ENCODE peak calls at places on chromosome 20, in five cellular contexts. E, A, J, Q and W are unnamed samples.

GRCh38 chr20:51634257-51634656 is 91.7 kb upstream of the NFATC2 start:
- DNase-seq in E (no peak), A (no peak), J (no peak), Q (no peak), W (no peak)

GRCh38 chr20:45016089-45016641 is 49.9 kb downstream of the STK4 start:
- DNase-seq in E (peak; percentile 21), A (no peak), J (no peak), Q (no peak), W (no peak)

GRCh38 chr20:45138451-45139300 is 14.4 kb upstream of the WFDC12 start:
- DNase-seq in E (peak; percentile 71), A (peak; percentile 28), J (no peak), Q (no peak), W (peak; percentile 26)

GRCh38 chr20:13101701-13102100 is 92.9 kb downstream of the SPTLC3 start:
- DNase-seq in E (peak; percentile 58), A (no peak), J (no peak), Q (no peak), W (no peak)

GRCh38 chr20:24160563-24161355 is 172.2 kb upstream of the GGTLC1 start:
- DNase-seq in E (peak; percentile 74), A (no peak), J (peak; percentile 58), Q (peak; percentile 29), W (no peak)

GRCh38 chr20:54174452-54175175 is 828 bp upstream of the CYP24A1 start:
- DNase-seq in E (no peak), A (no peak), J (no peak), Q (no peak), W (no peak)

GRCh38 chr20:36017034-36017951 is 48.9 kb downstream of the CNBD2 start:
- DNase-seq in E (peak; percentile 28), A (no peak), J (peak; percentile 68), Q (peak; percentile 27), W (no peak)

GRCh38 chr20:8454137-8454712 is 322.2 kb downstream of the PLCB1 start:
- DNase-seq in E (peak; percentile 10), A (no peak), J (no peak), Q (peak; percentile 71), W (no peak)

GRCh38 chr20:4897600-4897999 is 103.7 kb downstream of the SLC23A2 start:
- DNase-seq in E (no peak), A (no peak), J (no peak), Q (no peak), W (no peak)

GRCh38 chr20:58691773-58692578 is 624 bp upstream of the NPEPL1 start:
- DNase-seq in E (no peak), A (no peak), J (peak; percentile 63), Q (no peak), W (no peak)

GRCh38 chr20:51914758-51915157 is 112.4 kb upstream of the SALL4 start:
- DNase-seq in E (no peak), A (no peak), J (no peak), Q (no peak), W (no peak)

GRCh38 chr20:49712918-49713778 is 530 bp downstream of the B4GALT5 start:
- DNase-seq in E (peak; percentile 77), A (no peak), J (peak; percentile 69), Q (no peak), W (no peak)

GRCh38 chr20:20480689-20481088 is 112.8 kb downstream of the INSM1 start:
- DNase-seq in E (peak; percentile 40), A (no peak), J (no peak), Q (no peak), W (no peak)

GRCh38 chr20:17622086-17622850 is 52.4 kb downstream of the DSTN start:
- DNase-seq in E (no peak), A (no peak), J (no peak), Q (no peak), W (peak; percentile 7)

GRCh38 chr20:25076731-25077609 is 5.0 kb downstream of the VSX1 start:
- DNase-seq in E (no peak), A (no peak), J (no peak), Q (no peak), W (no peak)

GRCh38 chr20:37670426-37670825 is 23.4 kb upstream of the CTNNBL1 start:
- DNase-seq in E (no peak), A (no peak), J (peak; percentile 45), Q (no peak), W (no peak)

GRCh38 chr20:50244352-50245149 is 53.9 kb downstream of the CEBPB start:
- DNase-seq in E (no peak), A (no peak), J (no peak), Q (no peak), W (no peak)

GRCh38 chr20:59324441-59324840 is 24.0 kb downstream of the EDN3 start:
- DNase-seq in E (no peak), A (no peak), J (no peak), Q (no peak), W (no peak)

GRCh38 chr20:4766631-4767030 is 44.9 kb downstream of the PRND start:
- DNase-seq in E (no peak), A (no peak), J (no peak), Q (no peak), W (no peak)

GRCh38 chr20:37543828-37544227 is 16.2 kb upstream of the BLCAP start:
- DNase-seq in E (peak; percentile 71), A (no peak), J (no peak), Q (no peak), W (no peak)

GRCh38 chr20:36808317-36809257 is 35.0 kb upstream of the DSN1 start:
- DNase-seq in E (peak; percentile 72), A (peak; percentile 59), J (peak; percentile 60), Q (peak; percentile 38), W (peak; percentile 68)

GRCh38 chr20:35342154-35342769 is 50.0 kb upstream of the FAM83C start:
- DNase-seq in E (no peak), A (no peak), J (no peak), Q (no peak), W (no peak)

GRCh38 chr20:20199338-20200160 is 147.2 kb downstream of the CFAP61 start:
- DNase-seq in E (no peak), A (no peak), J (no peak), Q (no peak), W (no peak)

GRCh38 chr20:1456300-1456699 is 10.3 kb downstream of the NSFL1C start:
- DNase-seq in E (no peak), A (no peak), J (no peak), Q (no peak), W (no peak)

GRCh38 chr20:64766-65322 is 22.6 kb upstream of the DEFB125 start:
- DNase-seq in E (no peak), A (no peak), J (no peak), Q (no peak), W (no peak)

GRCh38 chr20:39659010-39659409 is 696.9 kb downstream of the DHX35 start:
- DNase-seq in E (no peak), A (no peak), J (no peak), Q (no peak), W (no peak)

GRCh38 chr20:42494290-42494689 is 695.4 kb downstream of the PTPRT start:
- DNase-seq in E (no peak), A (no peak), J (no peak), Q (no peak), W (no peak)

GRCh38 chr20:1637226-1637625 is 17.4 kb upstream of the SIRPB1 start:
- DNase-seq in E (no peak), A (no peak), J (no peak), Q (no peak), W (no peak)

GRCh38 chr20:40486297-40486696 is 202.7 kb downstream of the MAFB start:
- DNase-seq in E (no peak), A (no peak), J (no peak), Q (no peak), W (no peak)

GRCh38 chr20:52859156-52859887 is 112.8 kb upstream of the TSHZ2 start:
- DNase-seq in E (no peak), A (no peak), J (no peak), Q (no peak), W (no peak)

GRCh38 chr20:24969203-24970029 is 20.3 kb downstream of the CST7 start:
- DNase-seq in E (no peak), A (no peak), J (no peak), Q (no peak), W (no peak)

GRCh38 chr20:25310921-25311728 is 63.2 kb downstream of the PYGB start:
- DNase-seq in E (no peak), A (no peak), J (peak; percentile 33), Q (peak; percentile 58), W (no peak)

GRCh38 chr20:58649288-58650180 is 1.5 kb upstream of the STX16 start:
- DNase-seq in E (peak; percentile 32), A (peak; percentile 28), J (peak; percentile 49), Q (no peak), W (peak; percentile 26)

GRCh38 chr20:5090191-5090590 is 29.6 kb downstream of the PCNA start:
- DNase-seq in E (no peak), A (no peak), J (no peak), Q (no peak), W (no peak)

GRCh38 chr20:46304361-46304760 is 3.9 kb downstream of the CDH22 start:
- DNase-seq in E (no peak), A (no peak), J (no peak), Q (no peak), W (no peak)
- TF ChIP-seq CTCF in E (no peak), A (no peak), J (no peak), Q (no peak), W (no peak)

DNA sequence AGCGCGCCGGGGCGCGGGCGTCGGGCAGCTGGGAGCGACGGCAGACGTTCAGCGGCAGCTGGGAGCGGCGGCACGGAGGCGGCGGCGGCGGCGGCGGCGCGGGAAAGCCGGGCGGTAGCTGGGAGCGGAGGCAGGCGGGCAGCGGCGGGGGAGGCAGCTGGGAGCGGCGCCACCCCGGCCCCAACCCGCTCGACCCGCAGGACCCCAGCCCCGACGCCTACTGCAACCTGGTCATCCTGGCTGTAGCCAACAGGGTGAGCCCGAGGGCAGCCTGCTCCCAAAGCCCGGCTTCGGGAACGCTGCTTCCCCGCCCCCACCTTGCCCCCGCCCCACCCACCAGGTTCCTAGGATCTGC is 8.9 kb downstream of the CCM2L start:
- DNase-seq in E (peak; percentile 72), A (peak; percentile 6), J (no peak), Q (no peak), W (no peak)
- TF ChIP-seq CTCF in E (peak; percentile 19), A (no peak), J (no peak), Q (no peak), W (no peak)

GRCh38 chr20:63254536-63255384 is 497 bp upstream of the NKAIN4 start:
- DNase-seq in E (no peak), A (no peak), J (no peak), Q (no peak), W (no peak)
- TF ChIP-seq CTCF in E (peak; percentile 22), A (no peak), J (no peak), Q (no peak), W (no peak)

DNA sequence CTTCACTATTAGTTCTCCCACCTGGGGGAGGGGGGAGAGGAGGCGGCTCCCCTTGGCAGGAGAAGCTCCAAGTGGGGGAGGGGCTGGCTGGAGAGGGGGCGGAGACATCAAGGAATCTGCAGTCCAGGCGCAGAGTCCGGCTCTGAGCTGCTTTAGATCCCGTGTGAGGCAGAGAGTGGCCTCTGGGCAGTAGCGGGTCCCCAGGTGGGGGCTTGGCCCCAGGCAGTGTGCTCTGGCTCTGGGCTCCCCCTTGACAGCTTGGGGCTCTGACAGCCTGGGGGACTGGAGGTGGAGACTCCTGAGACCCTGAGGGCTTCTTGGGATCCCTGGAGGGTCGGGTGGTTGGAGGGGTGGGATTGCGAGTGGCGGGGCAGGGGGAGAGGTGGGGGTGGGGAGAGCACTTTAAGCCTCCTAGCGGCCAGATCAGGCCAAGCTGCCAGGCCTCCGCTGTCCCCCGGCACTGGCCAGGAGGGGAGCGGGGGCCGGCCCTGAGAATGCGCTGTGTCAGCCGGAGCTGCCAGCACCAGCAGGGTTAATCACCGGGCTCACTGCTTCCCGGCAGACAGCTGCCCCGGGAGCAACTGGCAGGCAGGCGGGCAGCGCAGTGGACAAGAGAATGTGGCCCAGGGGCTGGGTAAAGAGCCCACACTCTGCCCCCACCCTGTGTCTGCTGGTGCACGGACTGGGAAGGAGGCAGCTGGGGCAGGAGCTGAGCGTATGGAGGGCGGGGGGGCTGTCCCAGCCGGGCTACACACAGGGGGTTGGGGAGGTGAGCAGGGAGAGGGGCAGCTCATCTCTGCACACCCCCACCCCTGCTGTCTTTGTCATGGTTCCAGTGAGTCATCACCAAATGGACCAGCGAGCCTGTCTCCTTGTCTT is 1.8 kb upstream of the LAMA5 start:
- DNase-seq in E (peak; percentile 85), A (no peak), J (no peak), Q (no peak), W (no peak)
- TF ChIP-seq CTCF in E (peak; percentile 38), A (no peak), J (no peak), Q (peak; percentile 37), W (no peak)